ENCODE peak calls at places on chromosomes 11 and 22, in seven cellular contexts. V is HTR-8/SVneo; M is T-cell; Y is activated CD4-positive, alpha-beta T cell treated with anti-CD3 and anti-CD28 coated beads, Interleukin-2, amount 50 U/mL, for 24 hours; L is GM12891; Z is thoracic aorta; G is tibial nerve. F is an unnamed sample.

GRCh38 chr11:9138612-9139579 is 47.5 kb upstream of the SCUBE2 start:
- DNase-seq in V (peak; percentile 80), M (no peak), Y (no peak), L (no peak), Z (peak; percentile 19), G (peak; percentile 34), F (no peak)

GRCh38 chr11:63871962-63872832 is 33.3 kb downstream of the MARK2 start:
- DNase-seq in V (peak; percentile 87), M (peak; percentile 37), Y (no peak), L (peak; percentile 61), Z (peak; percentile 72), G (peak; percentile 82), F (peak; percentile 82)

GRCh38 chr11:64916040-64916847 is 765 bp downstream of the ATG2A start:
- DNase-seq in V (peak; percentile 38), M (peak; percentile 38), Y (no peak), L (peak; percentile 63), Z (no peak), G (peak; percentile 53), F (peak; percentile 71)

GRCh38 chr11:27249208-27249509 is 113.9 kb downstream of the CCDC34 start:
- DNase-seq in V (no peak), M (no peak), Y (no peak), L (no peak), Z (no peak), G (no peak), F (no peak)

GRCh38 chr11:62539238-62539925 is 7.2 kb downstream of the AHNAK start:
- DNase-seq in V (peak; percentile 81), M (no peak), Y (no peak), L (no peak), Z (no peak), G (no peak), F (no peak)

GRCh38 chr11:111097191-111097590 is 148.3 kb upstream of the POU2AF2 start:
- DNase-seq in V (peak; percentile 35), M (no peak), Y (no peak), L (no peak), Z (no peak), G (no peak), F (no peak)

GRCh38 chr22:38843201-38843715 is 570 bp downstream of the NPTXR start:
- DNase-seq in V (peak; percentile 61), M (peak; percentile 29), Y (no peak), L (peak; percentile 70), Z (no peak), G (no peak), F (peak; percentile 71)

GRCh38 chr11:76861490-76861953 is 804 bp downstream of the ACER3 start:
- DNase-seq in V (peak; percentile 21), M (no peak), Y (no peak), L (no peak), Z (no peak), G (no peak), F (no peak)

GRCh38 chr22:29615705-29616104 is 12.3 kb downstream of the NF2 start:
- DNase-seq in V (no peak), M (no peak), Y (no peak), L (no peak), Z (no peak), G (no peak), F (no peak)

GRCh38 chr11:81644239-81644840 is 1089.3 kb downstream of the FAM181B start:
- DNase-seq in V (peak; percentile 21), M (no peak), Y (no peak), L (peak; percentile 2), Z (no peak), G (no peak), F (peak; percentile 4)

GRCh38 chr11:28089378-28089777 is 18.6 kb downstream of the KIF18A start:
- DNase-seq in V (no peak), M (no peak), Y (no peak), L (no peak), Z (no peak), G (no peak), F (no peak)

GRCh38 chr22:26634189-26634588 is 12.4 kb downstream of the CRYBA4 start:
- DNase-seq in V (no peak), M (no peak), Y (no peak), L (no peak), Z (no peak), G (no peak), F (no peak)

GRCh38 chr22:35334010-35334409 is 34.3 kb downstream of the TOM1 start:
- DNase-seq in V (no peak), M (no peak), Y (no peak), L (no peak), Z (no peak), G (no peak), F (no peak)

GRCh38 chr22:42270512-42271190 is at the start of gene TCF20:
- DNase-seq in V (peak; percentile 88), M (peak; percentile 73), Y (peak; percentile 46), L (peak; percentile 96), Z (no peak), G (peak; percentile 73), F (peak; percentile 99)

GRCh38 chr11:22407899-22408298 is 69.7 kb downstream of the SLC17A6 start:
- DNase-seq in V (no peak), M (no peak), Y (no peak), L (no peak), Z (no peak), G (no peak), F (no peak)

GRCh38 chr22:44120314-44120704 is 60.4 kb upstream of the PARVG start:
- DNase-seq in V (no peak), M (no peak), Y (no peak), L (no peak), Z (no peak), G (no peak), F (no peak)